ENCODE peak calls at places on chromosomes 16 and 17, in six cellular contexts. One of them, this sample, is unnamed.

GRCh38 chr17:44779211-44780025 is 20.6 kb downstream of the ADAM11 start:
- DNase-seq in brain microvascular endothelial cell: peak
- DNase-seq in HTR-8/SVneo: peak
- DNase-seq in non-pigmented ciliary epithelial cell: peak
- DNase-seq in iris pigment epithelial cell: peak
- DNase-seq in ovary: peak
- DNase-seq in this sample: peak

GRCh38 chr17:79832211-79833109 is 6.8 kb downstream of the CBX4 start:
- DNase-seq in brain microvascular endothelial cell: no peak
- DNase-seq in HTR-8/SVneo: no peak
- DNase-seq in non-pigmented ciliary epithelial cell: no peak
- DNase-seq in iris pigment epithelial cell: peak
- DNase-seq in ovary: peak
- DNase-seq in this sample: no peak

GRCh38 chr17:73387746-73388577 is 76.2 kb upstream of the CDC42EP4 start:
- DNase-seq in brain microvascular endothelial cell: peak
- DNase-seq in HTR-8/SVneo: no peak
- DNase-seq in non-pigmented ciliary epithelial cell: no peak
- DNase-seq in iris pigment epithelial cell: peak
- DNase-seq in ovary: no peak
- DNase-seq in this sample: no peak

GRCh38 chr16:46974352-46974751 is 878 bp upstream of the DNAJA2 start:
- DNase-seq in brain microvascular endothelial cell: no peak
- DNase-seq in HTR-8/SVneo: no peak
- DNase-seq in non-pigmented ciliary epithelial cell: no peak
- DNase-seq in iris pigment epithelial cell: peak
- DNase-seq in ovary: no peak
- DNase-seq in this sample: peak

GRCh38 chr16:89324056-89325010 is 106.8 kb downstream of the ZNF778 start:
- DNase-seq in brain microvascular endothelial cell: peak
- DNase-seq in HTR-8/SVneo: no peak
- DNase-seq in non-pigmented ciliary epithelial cell: peak
- DNase-seq in iris pigment epithelial cell: peak
- DNase-seq in ovary: no peak
- DNase-seq in this sample: peak

GRCh38 chr17:80826955-80827645 is 164.5 kb upstream of the CHMP6 start:
- DNase-seq in brain microvascular endothelial cell: peak
- DNase-seq in HTR-8/SVneo: peak
- DNase-seq in non-pigmented ciliary epithelial cell: peak
- DNase-seq in iris pigment epithelial cell: peak
- DNase-seq in ovary: no peak
- DNase-seq in this sample: no peak

GRCh38 chr16:67987460-67988160 is 7.3 kb upstream of the DPEP3 start:
- DNase-seq in brain microvascular endothelial cell: no peak
- DNase-seq in HTR-8/SVneo: no peak
- DNase-seq in non-pigmented ciliary epithelial cell: no peak
- DNase-seq in iris pigment epithelial cell: no peak
- DNase-seq in ovary: no peak
- DNase-seq in this sample: no peak

GRCh38 chr17:59366040-59366757 is 34.7 kb downstream of the YPEL2 start:
- DNase-seq in brain microvascular endothelial cell: no peak
- DNase-seq in HTR-8/SVneo: no peak
- DNase-seq in non-pigmented ciliary epithelial cell: no peak
- DNase-seq in iris pigment epithelial cell: peak
- DNase-seq in ovary: peak
- DNase-seq in this sample: no peak

GRCh38 chr16:2210386-2211365 is at the start of gene BRICD5:
- DNase-seq in brain microvascular endothelial cell: no peak
- DNase-seq in HTR-8/SVneo: no peak
- DNase-seq in non-pigmented ciliary epithelial cell: no peak
- DNase-seq in iris pigment epithelial cell: peak
- DNase-seq in ovary: no peak
- DNase-seq in this sample: no peak

GRCh38 chr17:45895969-45896793 is 1.8 kb downstream of the MAPT start:
- DNase-seq in brain microvascular endothelial cell: no peak
- DNase-seq in HTR-8/SVneo: no peak
- DNase-seq in non-pigmented ciliary epithelial cell: no peak
- DNase-seq in iris pigment epithelial cell: peak
- DNase-seq in ovary: no peak
- DNase-seq in this sample: no peak

GRCh38 chr16:57941016-57941656 is 29.8 kb downstream of the CNGB1 start:
- DNase-seq in brain microvascular endothelial cell: no peak
- DNase-seq in HTR-8/SVneo: no peak
- DNase-seq in non-pigmented ciliary epithelial cell: no peak
- DNase-seq in iris pigment epithelial cell: peak
- DNase-seq in ovary: no peak
- DNase-seq in this sample: no peak

GRCh38 chr16:23704772-23705516 is 8.1 kb downstream of the ERN2 start:
- DNase-seq in brain microvascular endothelial cell: no peak
- DNase-seq in HTR-8/SVneo: no peak
- DNase-seq in non-pigmented ciliary epithelial cell: no peak
- DNase-seq in iris pigment epithelial cell: no peak
- DNase-seq in ovary: no peak
- DNase-seq in this sample: no peak

GRCh38 chr17:82750241-82750905 is 1.5 kb upstream of the TBCD start:
- DNase-seq in brain microvascular endothelial cell: no peak
- DNase-seq in HTR-8/SVneo: no peak
- DNase-seq in non-pigmented ciliary epithelial cell: no peak
- DNase-seq in iris pigment epithelial cell: no peak
- DNase-seq in ovary: peak
- DNase-seq in this sample: no peak

GRCh38 chr17:35537569-35538209 is at the start of gene SLFN12L:
- DNase-seq in brain microvascular endothelial cell: no peak
- DNase-seq in HTR-8/SVneo: no peak
- DNase-seq in non-pigmented ciliary epithelial cell: no peak
- DNase-seq in iris pigment epithelial cell: peak
- DNase-seq in ovary: no peak
- DNase-seq in this sample: peak

GRCh38 chr16:88347656-88348376 is 34.9 kb upstream of the ZNF469 start:
- DNase-seq in brain microvascular endothelial cell: no peak
- DNase-seq in HTR-8/SVneo: no peak
- DNase-seq in non-pigmented ciliary epithelial cell: no peak
- DNase-seq in iris pigment epithelial cell: no peak
- DNase-seq in ovary: no peak
- DNase-seq in this sample: peak

GRCh38 chr17:6623941-6624340 is 16.6 kb downstream of the KIAA0753 start:
- DNase-seq in brain microvascular endothelial cell: no peak
- DNase-seq in HTR-8/SVneo: no peak
- DNase-seq in non-pigmented ciliary epithelial cell: no peak
- DNase-seq in iris pigment epithelial cell: peak
- DNase-seq in ovary: no peak
- DNase-seq in this sample: no peak

GRCh38 chr17:79155701-79156100 is 81.1 kb downstream of the ENGASE start:
- DNase-seq in brain microvascular endothelial cell: no peak
- DNase-seq in HTR-8/SVneo: no peak
- DNase-seq in non-pigmented ciliary epithelial cell: no peak
- DNase-seq in iris pigment epithelial cell: no peak
- DNase-seq in ovary: no peak
- DNase-seq in this sample: no peak

GRCh38 chr17:77374170-77374936 is 233.6 kb downstream of the SEC14L1 start:
- DNase-seq in brain microvascular endothelial cell: peak
- DNase-seq in HTR-8/SVneo: peak
- DNase-seq in non-pigmented ciliary epithelial cell: no peak
- DNase-seq in iris pigment epithelial cell: peak
- DNase-seq in ovary: peak
- DNase-seq in this sample: peak

GRCh38 chr17:885971-886571 is 93.5 kb downstream of the NXN start:
- DNase-seq in brain microvascular endothelial cell: no peak
- DNase-seq in HTR-8/SVneo: no peak
- DNase-seq in non-pigmented ciliary epithelial cell: no peak
- DNase-seq in iris pigment epithelial cell: peak
- DNase-seq in ovary: peak
- DNase-seq in this sample: no peak

GRCh38 chr17:32143525-32143865 is 1.2 kb downstream of the RHOT1 start:
- DNase-seq in brain microvascular endothelial cell: no peak
- DNase-seq in HTR-8/SVneo: no peak
- DNase-seq in non-pigmented ciliary epithelial cell: no peak
- DNase-seq in iris pigment epithelial cell: no peak
- DNase-seq in ovary: no peak
- DNase-seq in this sample: no peak

GRCh38 chr16:84599528-84600202 is 18.2 kb downstream of the COTL1 start:
- DNase-seq in brain microvascular endothelial cell: peak
- DNase-seq in HTR-8/SVneo: peak
- DNase-seq in non-pigmented ciliary epithelial cell: peak
- DNase-seq in iris pigment epithelial cell: peak
- DNase-seq in ovary: peak
- DNase-seq in this sample: no peak

GRCh38 chr17:58339775-58340622 is 11.4 kb upstream of the TSPOAP1 start:
- DNase-seq in brain microvascular endothelial cell: no peak
- DNase-seq in HTR-8/SVneo: no peak
- DNase-seq in non-pigmented ciliary epithelial cell: no peak
- DNase-seq in iris pigment epithelial cell: no peak
- DNase-seq in ovary: no peak
- DNase-seq in this sample: no peak

GRCh38 chr17:15261818-15262290 is 3.3 kb downstream of the PMP22 start:
- DNase-seq in brain microvascular endothelial cell: no peak
- DNase-seq in HTR-8/SVneo: no peak
- DNase-seq in non-pigmented ciliary epithelial cell: no peak
- DNase-seq in iris pigment epithelial cell: peak
- DNase-seq in ovary: no peak
- DNase-seq in this sample: no peak

GRCh38 chr17:28599311-28600184 is 723 bp upstream of the SPAG5 start:
- DNase-seq in brain microvascular endothelial cell: peak
- DNase-seq in HTR-8/SVneo: peak
- DNase-seq in non-pigmented ciliary epithelial cell: peak
- DNase-seq in iris pigment epithelial cell: peak
- DNase-seq in ovary: peak
- DNase-seq in this sample: peak

GRCh38 chr16:22347100-22347820 is 27.2 kb downstream of the CDR2 start:
- DNase-seq in brain microvascular endothelial cell: no peak
- DNase-seq in HTR-8/SVneo: no peak
- DNase-seq in non-pigmented ciliary epithelial cell: no peak
- DNase-seq in iris pigment epithelial cell: no peak
- DNase-seq in ovary: no peak
- DNase-seq in this sample: no peak

GRCh38 chr16:12749076-12749475 is 54.6 kb downstream of the CPPED1 start:
- DNase-seq in brain microvascular endothelial cell: no peak
- DNase-seq in HTR-8/SVneo: no peak
- DNase-seq in non-pigmented ciliary epithelial cell: no peak
- DNase-seq in iris pigment epithelial cell: no peak
- DNase-seq in ovary: no peak
- DNase-seq in this sample: no peak

GRCh38 chr17:32870027-32870670 is 6.8 kb downstream of the MYO1D start:
- DNase-seq in brain microvascular endothelial cell: no peak
- DNase-seq in HTR-8/SVneo: no peak
- DNase-seq in non-pigmented ciliary epithelial cell: no peak
- DNase-seq in iris pigment epithelial cell: no peak
- DNase-seq in ovary: no peak
- DNase-seq in this sample: no peak

GRCh38 chr17:78558181-78558850 is 18.9 kb downstream of the DNAH17 start:
- DNase-seq in brain microvascular endothelial cell: peak
- DNase-seq in HTR-8/SVneo: no peak
- DNase-seq in non-pigmented ciliary epithelial cell: no peak
- DNase-seq in iris pigment epithelial cell: peak
- DNase-seq in ovary: no peak
- DNase-seq in this sample: no peak

GRCh38 chr17:35679007-35679682 is 52.3 kb upstream of the RASL10B start:
- DNase-seq in brain microvascular endothelial cell: no peak
- DNase-seq in HTR-8/SVneo: no peak
- DNase-seq in non-pigmented ciliary epithelial cell: no peak
- DNase-seq in iris pigment epithelial cell: peak
- DNase-seq in ovary: no peak
- DNase-seq in this sample: no peak

GRCh38 chr17:66518108-66518507 is 215.7 kb downstream of the PRKCA start:
- DNase-seq in brain microvascular endothelial cell: no peak
- DNase-seq in HTR-8/SVneo: no peak
- DNase-seq in non-pigmented ciliary epithelial cell: no peak
- DNase-seq in iris pigment epithelial cell: no peak
- DNase-seq in ovary: no peak
- DNase-seq in this sample: no peak

GRCh38 chr17:72334205-72334604 is 213.4 kb downstream of the SOX9 start:
- DNase-seq in brain microvascular endothelial cell: peak
- DNase-seq in HTR-8/SVneo: no peak
- DNase-seq in non-pigmented ciliary epithelial cell: peak
- DNase-seq in iris pigment epithelial cell: peak
- DNase-seq in ovary: no peak
- DNase-seq in this sample: no peak

This sample was measured in GM19239.